ENCODE peak calls at places on chromosomes 4 and X, in eight cellular contexts. K is CD4-positive, alpha-beta T cell; S is breast epithelium; J is right lobe of liver; W is effector CD4-positive, alpha-beta T cell; X is retina; G is activated CD4-positive, alpha-beta T cell treated with anti-CD3 and anti-CD28 coated beads, Interleukin-2, amount 50 U/mL, for 1 hour; M is astrocyte of the spinal cord. I is an unnamed sample.

GRCh38 chrX:70907900-70908299 is 611 bp downstream of the TEX11 start:
- DNase-seq in S (no peak), G (no peak), J (no peak), M (no peak), W (no peak), K (no peak), X (no peak), I (no peak)

GRCh38 chrX:110003167-110004156 is 548 bp downstream of the TMEM164 start:
- DNase-seq in S (no peak), K (no peak), J (peak), M (no peak), X (peak), W (no peak), G (no peak), I (no peak)

GRCh38 chr4:123559955-123560669 is 163.5 kb downstream of the SPRY1 start:
- DNase-seq in X (no peak), M (peak), G (no peak), J (no peak), K (no peak), S (no peak), W (no peak), I (no peak)

GRCh38 chr4:121114756-121115155 is 42.4 kb upstream of the NDNF start:
- DNase-seq in G (no peak), K (no peak), X (no peak), M (no peak), S (no peak), J (no peak), W (no peak), I (no peak)

GRCh38 chr4:26491449-26492170 is 1.3 kb upstream of the CCKAR start:
- DNase-seq in J (no peak), X (no peak), G (no peak), K (no peak), M (no peak), S (no peak), W (no peak), I (no peak)

GRCh38 chr4:122845066-122845465 is 18.4 kb downstream of the FGF2 start:
- DNase-seq in J (no peak), W (no peak), X (no peak), S (no peak), M (no peak), K (no peak), G (no peak), I (no peak)

GRCh38 chr4:86451560-86452322 is 91.9 kb upstream of the MAPK10 start:
- DNase-seq in M (no peak), S (no peak), W (no peak), G (no peak), X (no peak), J (no peak), K (no peak), I (no peak)

GRCh38 chr4:101451086-101451485 is 103.8 kb upstream of the PPP3CA start:
- DNase-seq in X (no peak), M (peak), J (no peak), S (no peak), W (no peak), G (no peak), K (no peak), I (no peak)

GRCh38 chr4:5783486-5783885 is 72.5 kb downstream of the EVC start:
- DNase-seq in W (no peak), K (no peak), S (no peak), X (no peak), M (no peak), J (no peak), G (no peak), I (no peak)

GRCh38 chr4:183591301-183591700 is 67.7 kb downstream of the RWDD4 start:
- DNase-seq in J (no peak), G (no peak), K (no peak), S (no peak), W (no peak), X (no peak), M (no peak), I (no peak)

GRCh38 chrX:55312655-55313054 is 47.9 kb upstream of the PAGE3 start:
- DNase-seq in M (no peak), S (no peak), X (no peak), K (no peak), W (no peak), G (no peak), J (no peak), I (no peak)

GRCh38 chr4:76680934-76681333 is 217.0 kb downstream of the SOWAHB start:
- DNase-seq in W (no peak), S (no peak), J (no peak), M (no peak), X (no peak), K (no peak), G (no peak), I (no peak)

GRCh38 chr4:124711469-124712416 is 789 bp downstream of the ANKRD50 start:
- DNase-seq in W (peak), S (peak), G (peak), J (peak), M (peak), X (no peak), K (no peak), I (peak)

GRCh38 chr4:108237693-108238092 is 69.0 kb upstream of the LEF1 start:
- DNase-seq in X (no peak), G (no peak), W (no peak), S (no peak), J (no peak), M (no peak), K (no peak), I (no peak)

GRCh38 chr4:54959656-54960055 is 165.7 kb downstream of the KDR start:
- DNase-seq in K (no peak), X (no peak), J (no peak), W (no peak), G (no peak), S (no peak), M (peak), I (no peak)

GRCh38 chr4:26081795-26082498 is 167.9 kb downstream of the SMIM20 start:
- DNase-seq in K (no peak), M (peak), G (no peak), W (no peak), S (no peak), X (peak), J (no peak), I (no peak)

GRCh38 chr4:189322426-189322825 is 618.2 kb upstream of the FRG1 start:
- DNase-seq in X (no peak), G (no peak), W (no peak), J (no peak), M (no peak), K (no peak), S (no peak), I (no peak)

GRCh38 chrX:13661735-13662536 is 9.0 kb downstream of the TCEANC start:
- DNase-seq in J (no peak), X (no peak), G (no peak), S (no peak), K (no peak), M (no peak), W (no peak), I (no peak)

GRCh38 chr4:94472056-94472826 is 20.5 kb downstream of the PDLIM5 start:
- DNase-seq in K (no peak), M (peak), S (no peak), G (no peak), X (no peak), W (no peak), J (no peak), I (no peak)

GRCh38 chrX:41684940-41685339 is 3.8 kb upstream of the GPR34 start:
- DNase-seq in J (no peak), M (no peak), G (no peak), S (no peak), K (no peak), W (no peak), X (no peak), I (no peak)

GRCh38 chr4:34046580-34046979 is 2197.7 kb downstream of the ARAP2 start:
- DNase-seq in K (no peak), M (peak), G (no peak), X (no peak), S (no peak), W (no peak), J (no peak), I (peak)

GRCh38 chr4:158111241-158111640 is 61.6 kb downstream of the GASK1B start:
- DNase-seq in G (no peak), S (no peak), K (no peak), W (no peak), J (no peak), M (no peak), X (no peak), I (no peak)

GRCh38 chr4:168521736-168522135 is 24.9 kb downstream of the PALLD start:
- DNase-seq in S (no peak), M (no peak), W (no peak), J (no peak), X (no peak), G (no peak), K (no peak), I (no peak)

GRCh38 chr4:77202491-77202890 is 45.5 kb downstream of the CCNG2 start:
- DNase-seq in J (no peak), X (no peak), M (no peak), G (no peak), W (no peak), S (no peak), K (no peak), I (no peak)

GRCh38 chr4:54840992-54841768 is 183.4 kb downstream of the KIT start:
- DNase-seq in W (no peak), M (peak), X (no peak), K (no peak), S (no peak), J (no peak), G (no peak), I (peak)

I was measured in H54.